ENCODE peak calls at places on chromosomes 12 and 14, in five cellular contexts. Z, U, B, Q and V are unnamed samples.

GRCh38 chr12:52615912-52616311 is 2.4 kb downstream of the KRT73 start:
- DNase-seq in Z (no peak), U (no peak), B (no peak), Q (no peak), V (no peak)

GRCh38 chr12:50246873-50247612 is 36.3 kb downstream of the LIMA1 start:
- DNase-seq in Z (no peak), U (peak), B (peak), Q (peak), V (no peak)

GRCh38 chr14:24483604-24484252 is 24.3 kb downstream of the CMA1 start:
- DNase-seq in Z (no peak), U (no peak), B (no peak), Q (no peak), V (no peak)

GRCh38 chr14:104585966-104586702 is 6.6 kb downstream of the C14orf180 start:
- DNase-seq in Z (no peak), U (peak), B (no peak), Q (no peak), V (no peak)

GRCh38 chr14:23436327-23437141 is 1.1 kb upstream of the MYH7 start:
- DNase-seq in Z (no peak), U (peak), B (peak), Q (peak), V (no peak)

GRCh38 chr14:92670177-92670576 is 78.2 kb downstream of the LGMN start:
- DNase-seq in Z (no peak), U (no peak), B (no peak), Q (no peak), V (no peak)

GRCh38 chr12:1262008-1262407 is 271.0 kb downstream of the ERC1 start:
- DNase-seq in Z (no peak), U (no peak), B (no peak), Q (no peak), V (no peak)

GRCh38 chr12:132139912-132140311 is 4.2 kb downstream of the DDX51 start:
- DNase-seq in Z (no peak), U (no peak), B (peak), Q (no peak), V (no peak)

GRCh38 chr12:24661657-24662096 is 287.2 kb downstream of the BCAT1 start:
- DNase-seq in Z (no peak), U (peak), B (peak), Q (peak), V (no peak)

GRCh38 chr14:68283378-68284123 is 464.0 kb downstream of the RAD51B start:
- DNase-seq in Z (peak), U (peak), B (peak), Q (peak), V (no peak)

GRCh38 chr14:51139221-51139681 is 44.3 kb upstream of the TRIM9 start:
- DNase-seq in Z (no peak), U (no peak), B (peak), Q (peak), V (no peak)

GRCh38 chr12:6829532-6830220 is 1.5 kb downstream of the P3H3 start:
- DNase-seq in Z (no peak), U (no peak), B (no peak), Q (no peak), V (no peak)

GRCh38 chr12:49043856-49044258 is 16.7 kb downstream of the KMT2D start:
- DNase-seq in Z (peak), U (peak), B (no peak), Q (peak), V (no peak)

GRCh38 chr12:91926810-91927209 is 218.8 kb downstream of the BTG1 start:
- DNase-seq in Z (no peak), U (no peak), B (no peak), Q (no peak), V (no peak)

GRCh38 chr14:52272375-52272774 is 4.9 kb downstream of the PTGDR start:
- DNase-seq in Z (no peak), U (no peak), B (no peak), Q (peak), V (no peak)

GRCh38 chr12:31015215-31015614 is 58.4 kb upstream of the DDX11 start:
- DNase-seq in Z (no peak), U (no peak), B (peak), Q (no peak), V (no peak)

GRCh38 chr12:91836264-91836663 is 309.4 kb downstream of the BTG1 start:
- DNase-seq in Z (no peak), U (no peak), B (no peak), Q (no peak), V (no peak)

GRCh38 chr12:6465467-6466183 is 4.9 kb downstream of the VAMP1 start:
- DNase-seq in Z (no peak), U (no peak), B (peak), Q (peak), V (peak)

GRCh38 chr12:89645434-89645833 is 63.2 kb downstream of the ATP2B1 start:
- DNase-seq in Z (no peak), U (no peak), B (no peak), Q (no peak), V (no peak)

GRCh38 chr12:62044450-62044849 is 215.8 kb upstream of the USP15 start:
- DNase-seq in Z (no peak), U (no peak), B (no peak), Q (no peak), V (no peak)

GRCh38 chr12:3205742-3206519 is 128.8 kb downstream of the TSPAN9 start:
- DNase-seq in Z (no peak), U (no peak), B (no peak), Q (no peak), V (no peak)

GRCh38 chr12:30796508-30796780 is 41.7 kb upstream of the CAPRIN2 start:
- DNase-seq in Z (no peak), U (peak), B (peak), Q (peak), V (no peak)

GRCh38 chr12:6953417-6954315 is 2.5 kb downstream of the PTPN6 start:
- DNase-seq in Z (no peak), U (no peak), B (no peak), Q (peak), V (no peak)

GRCh38 chr12:111570090-111570961 is 28.8 kb downstream of the ATXN2 start:
- DNase-seq in Z (no peak), U (no peak), B (no peak), Q (no peak), V (no peak)

GRCh38 chr12:26608706-26609105 is 224.3 kb downstream of the ITPR2 start:
- DNase-seq in Z (no peak), U (no peak), B (no peak), Q (no peak), V (no peak)

GRCh38 chr14:75310295-75311059 is 31.8 kb downstream of the FOS start:
- DNase-seq in Z (no peak), U (peak), B (peak), Q (peak), V (peak)

GRCh38 chr14:91387996-91388395 is 29.6 kb downstream of the CCDC88C start:
- DNase-seq in Z (no peak), U (no peak), B (no peak), Q (no peak), V (no peak)
- H3K27ac ChIP-seq in Z (peak), U (no peak), B (no peak), Q (peak), V (peak)

GRCh38 chr14:101480747-101481530 is 80.4 kb upstream of the DIO3 start:
- DNase-seq in Z (no peak), U (no peak), B (no peak), Q (peak), V (no peak)
- H3K27ac ChIP-seq in Z (no peak), U (no peak), B (no peak), Q (no peak), V (no peak)

GRCh38 chr12:14850929-14851663 is 7.8 kb upstream of the ART4 start:
- DNase-seq in Z (no peak), U (no peak), B (peak), Q (no peak), V (no peak)
- H3K27ac ChIP-seq in Z (no peak), U (no peak), B (no peak), Q (no peak), V (peak)

DNA sequence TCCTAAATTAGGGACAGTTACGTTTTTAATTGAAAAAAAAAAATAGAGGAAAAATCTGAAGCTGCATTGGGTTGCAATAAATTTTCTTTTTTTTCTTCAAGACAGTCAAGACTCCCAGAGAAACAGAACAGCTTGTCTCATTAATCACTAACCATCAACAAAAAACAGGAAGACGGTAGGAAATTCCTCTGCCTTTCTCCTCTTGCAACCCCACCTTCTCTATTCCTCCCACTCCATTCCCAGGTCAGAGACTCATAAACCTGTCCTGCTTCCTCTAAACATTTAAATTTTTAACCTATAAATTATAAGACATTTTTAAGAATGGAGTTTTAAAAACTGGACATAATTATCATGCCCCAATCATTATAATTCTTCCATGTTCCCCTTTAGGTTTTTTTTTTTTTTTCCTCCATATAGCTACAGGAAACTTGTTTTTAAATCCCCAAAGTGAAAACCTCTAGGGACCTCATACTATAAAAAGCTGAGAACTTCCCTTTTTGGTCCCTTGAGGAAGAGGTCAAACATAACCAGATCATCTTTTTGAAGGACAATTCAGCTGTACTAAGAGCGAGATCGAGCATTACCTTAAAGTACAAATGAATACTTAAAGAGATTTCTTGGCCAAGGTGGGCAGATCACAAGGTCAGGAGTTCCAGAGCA is 36.0 kb downstream of the CPM start:
- DNase-seq in Z (no peak), U (no peak), B (no peak), Q (no peak), V (no peak)
- H3K27ac ChIP-seq in Z (no peak), U (no peak), B (no peak), Q (no peak), V (no peak)

GRCh38 chr12:122860854-122861585 is 25.8 kb downstream of the HIP1R start:
- DNase-seq in Z (no peak), U (no peak), B (peak), Q (no peak), V (no peak)

GRCh38 chr12:122861586-122861970 is 26.3 kb downstream of the HIP1R start:
- DNase-seq in Z (no peak), U (no peak), B (peak), Q (no peak), V (no peak)

GRCh38 chr12:122860052-122860853 is 25.0 kb downstream of the HIP1R start:
- DNase-seq in Z (peak), U (peak), B (peak), Q (peak), V (peak)

GRCh38 chr12:122862872-122863701 is 27.8 kb downstream of the HIP1R start:
- DNase-seq in Z (no peak), U (no peak), B (peak), Q (peak), V (no peak)

DNA sequence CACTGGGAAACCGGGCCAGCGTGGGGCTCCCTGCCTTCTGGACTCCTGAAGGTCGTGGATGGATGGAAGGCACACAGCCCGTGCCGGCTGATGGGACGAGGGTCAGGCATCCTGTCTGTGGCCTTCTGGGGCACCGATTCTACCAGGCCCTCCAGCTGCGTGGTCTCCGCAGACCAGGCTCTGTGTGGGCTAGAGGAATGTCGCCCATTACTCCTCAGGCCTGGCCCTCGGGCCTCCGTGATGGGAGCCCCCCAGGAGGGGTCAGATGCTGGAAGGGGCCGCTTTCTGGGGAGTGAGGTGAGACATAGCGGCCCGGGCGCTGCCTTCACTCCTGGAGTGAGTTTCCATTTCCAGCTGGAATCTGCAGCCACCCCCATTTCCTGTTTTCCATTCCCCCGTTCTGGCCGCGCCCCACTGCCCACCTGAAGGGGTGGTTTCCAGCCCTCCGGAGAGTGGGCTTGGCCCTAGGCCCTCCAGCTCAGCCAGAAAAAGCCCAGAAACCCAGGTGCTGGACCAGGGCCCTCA is 26.9 kb downstream of the HIP1R start:
- DNase-seq in Z (no peak), U (no peak), B (peak), Q (no peak), V (no peak)
- H3K27ac ChIP-seq in Z (no peak), U (peak), B (peak), Q (peak), V (no peak)

GRCh38 chr14:101870273-101870939 is 94.0 kb upstream of the DYNC1H1 start:
- DNase-seq in Z (no peak), U (no peak), B (no peak), Q (no peak), V (no peak)
- H3K27ac ChIP-seq in Z (no peak), U (no peak), B (no peak), Q (no peak), V (no peak)

GRCh38 chr12:54419088-54419887 is at the start of gene ITGA5:
- DNase-seq in Z (no peak), U (peak), B (peak), Q (peak), V (peak)
- H3K27ac ChIP-seq in Z (peak), U (peak), B (peak), Q (peak), V (peak)

DNA sequence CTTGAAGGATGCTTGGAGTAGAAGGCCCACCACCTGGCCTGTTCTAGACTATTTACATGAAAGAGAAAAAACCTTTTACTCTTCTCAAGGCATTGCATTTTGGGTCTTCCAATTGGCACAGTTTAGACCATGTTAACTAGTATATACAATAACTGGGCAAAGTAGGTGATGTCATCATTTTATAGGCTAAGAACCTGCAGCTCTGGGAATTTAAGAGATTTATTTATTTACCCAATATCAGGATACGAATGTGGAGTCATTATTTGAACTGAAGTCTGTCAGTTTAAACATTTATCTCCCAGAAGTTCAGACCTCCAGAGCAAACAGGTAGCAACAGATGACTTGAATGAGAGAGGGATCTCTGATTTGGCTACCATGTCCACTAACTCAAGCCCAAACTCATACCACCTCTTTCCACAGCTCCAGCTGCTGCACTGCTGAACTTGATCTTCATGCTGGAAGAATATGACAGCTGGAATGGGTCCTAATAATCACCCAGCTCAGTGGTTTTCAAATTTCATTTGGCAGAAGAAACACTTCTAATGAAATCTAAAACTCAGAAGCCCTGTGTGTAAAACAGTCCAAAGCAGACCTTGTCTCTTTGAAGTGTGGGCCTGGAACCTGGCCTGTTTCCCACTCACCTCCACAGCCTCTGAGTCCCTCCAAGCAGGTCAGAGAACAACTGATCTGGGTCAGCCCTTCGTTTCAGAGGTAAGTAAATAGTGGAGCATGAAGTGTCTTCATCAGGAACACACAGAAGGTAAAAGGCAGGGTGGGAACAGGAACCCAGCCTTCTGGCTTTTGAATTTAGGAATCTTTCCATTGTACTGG is 179.3 kb downstream of the EMP1 start:
- DNase-seq in Z (no peak), U (no peak), B (peak), Q (no peak), V (no peak)
- H3K27ac ChIP-seq in Z (no peak), U (no peak), B (no peak), Q (peak), V (no peak)